ENCODE peak calls at places on chromosomes 7 and 10, in five cellular contexts. One of them, this sample, is unnamed.

GRCh38 chr10:29865700-29866355 is 193.6 kb downstream of the JCAD start:
- DNase-seq in tibial artery: no peak
- DNase-seq in heart right ventricle: no peak
- DNase-seq in omental fat pad: no peak
- DNase-seq in HFFc6: no peak
- DNase-seq in this sample: no peak

GRCh38 chr7:131188367-131189339 is 139.0 kb upstream of the MKLN1 start:
- DNase-seq in omental fat pad: no peak
- DNase-seq in HFFc6: peak
- DNase-seq in tibial artery: peak
- DNase-seq in heart right ventricle: no peak
- DNase-seq in this sample: no peak

GRCh38 chr7:8362723-8363369 is 70.6 kb upstream of the NXPH1 start:
- DNase-seq in tibial artery: no peak
- DNase-seq in heart right ventricle: no peak
- DNase-seq in HFFc6: no peak
- DNase-seq in omental fat pad: no peak
- DNase-seq in this sample: no peak

GRCh38 chr7:30159153-30159552 is 24.4 kb downstream of the MTURN start:
- DNase-seq in heart right ventricle: no peak
- DNase-seq in omental fat pad: no peak
- DNase-seq in tibial artery: no peak
- DNase-seq in HFFc6: no peak
- DNase-seq in this sample: no peak

GRCh38 chr10:15725603-15726002 is 5.9 kb upstream of the ITGA8 start:
- DNase-seq in heart right ventricle: no peak
- DNase-seq in tibial artery: peak
- DNase-seq in HFFc6: peak
- DNase-seq in omental fat pad: no peak
- DNase-seq in this sample: no peak

GRCh38 chr7:90111-91063 is 102.0 kb upstream of the FAM20C start:
- DNase-seq in HFFc6: peak
- DNase-seq in heart right ventricle: no peak
- DNase-seq in omental fat pad: no peak
- DNase-seq in tibial artery: no peak
- DNase-seq in this sample: no peak

GRCh38 chr7:5595545-5596045 is 172.0 kb upstream of the TNRC18 start:
- DNase-seq in heart right ventricle: no peak
- DNase-seq in omental fat pad: no peak
- DNase-seq in HFFc6: peak
- DNase-seq in tibial artery: peak
- DNase-seq in this sample: no peak

GRCh38 chr7:145774777-145775176 is 341.8 kb upstream of the CNTNAP2 start:
- DNase-seq in tibial artery: no peak
- DNase-seq in heart right ventricle: no peak
- DNase-seq in HFFc6: no peak
- DNase-seq in omental fat pad: no peak
- DNase-seq in this sample: no peak

GRCh38 chr10:60853107-60853506 is 74.8 kb downstream of the CDK1 start:
- DNase-seq in omental fat pad: no peak
- DNase-seq in tibial artery: no peak
- DNase-seq in HFFc6: no peak
- DNase-seq in heart right ventricle: no peak
- DNase-seq in this sample: no peak

GRCh38 chr10:61939575-61940301 is 38.2 kb downstream of the ARID5B start:
- DNase-seq in heart right ventricle: no peak
- DNase-seq in omental fat pad: no peak
- DNase-seq in tibial artery: no peak
- DNase-seq in HFFc6: peak
- DNase-seq in this sample: no peak

GRCh38 chr7:100801833-100802568 is 25.3 kb downstream of the EPHB4 start:
- DNase-seq in HFFc6: peak
- DNase-seq in tibial artery: no peak
- DNase-seq in omental fat pad: no peak
- DNase-seq in heart right ventricle: no peak
- DNase-seq in this sample: peak

GRCh38 chr10:112565434-112566053 is 118.5 kb downstream of the VTI1A start:
- DNase-seq in HFFc6: peak
- DNase-seq in tibial artery: peak
- DNase-seq in omental fat pad: no peak
- DNase-seq in heart right ventricle: no peak
- DNase-seq in this sample: peak

GRCh38 chr7:24716480-24717246 is 40.6 kb downstream of the GSDME start:
- DNase-seq in tibial artery: no peak
- DNase-seq in omental fat pad: no peak
- DNase-seq in HFFc6: no peak
- DNase-seq in heart right ventricle: no peak
- DNase-seq in this sample: no peak

GRCh38 chr7:84013616-84014240 is 180.9 kb downstream of the SEMA3A start:
- DNase-seq in omental fat pad: no peak
- DNase-seq in tibial artery: no peak
- DNase-seq in heart right ventricle: no peak
- DNase-seq in HFFc6: no peak
- DNase-seq in this sample: no peak

GRCh38 chr10:88186335-88186734 is 322.9 kb downstream of the PTEN start:
- DNase-seq in HFFc6: peak
- DNase-seq in omental fat pad: no peak
- DNase-seq in heart right ventricle: no peak
- DNase-seq in tibial artery: no peak
- DNase-seq in this sample: no peak

GRCh38 chr10:133258066-133258817 is 18.4 kb downstream of the ADAM8 start:
- DNase-seq in tibial artery: no peak
- DNase-seq in heart right ventricle: no peak
- DNase-seq in omental fat pad: no peak
- DNase-seq in HFFc6: no peak
- DNase-seq in this sample: no peak

GRCh38 chr7:83610649-83611304 is 38.2 kb downstream of the SEMA3E start:
- DNase-seq in heart right ventricle: no peak
- DNase-seq in HFFc6: no peak
- DNase-seq in omental fat pad: no peak
- DNase-seq in tibial artery: no peak
- DNase-seq in this sample: no peak

GRCh38 chr7:135879238-135879637 is 97.9 kb downstream of the MTPN start:
- DNase-seq in heart right ventricle: no peak
- DNase-seq in omental fat pad: no peak
- DNase-seq in HFFc6: peak
- DNase-seq in tibial artery: no peak
- DNase-seq in this sample: no peak

GRCh38 chr7:43906327-43907010 is at the start of gene URGCP:
- DNase-seq in HFFc6: no peak
- DNase-seq in heart right ventricle: peak
- DNase-seq in tibial artery: peak
- DNase-seq in omental fat pad: no peak
- DNase-seq in this sample: peak

GRCh38 chr10:117936136-117936535 is 110.6 kb downstream of the RAB11FIP2 start:
- DNase-seq in HFFc6: peak
- DNase-seq in heart right ventricle: no peak
- DNase-seq in tibial artery: no peak
- DNase-seq in omental fat pad: no peak
- DNase-seq in this sample: no peak

DNA sequence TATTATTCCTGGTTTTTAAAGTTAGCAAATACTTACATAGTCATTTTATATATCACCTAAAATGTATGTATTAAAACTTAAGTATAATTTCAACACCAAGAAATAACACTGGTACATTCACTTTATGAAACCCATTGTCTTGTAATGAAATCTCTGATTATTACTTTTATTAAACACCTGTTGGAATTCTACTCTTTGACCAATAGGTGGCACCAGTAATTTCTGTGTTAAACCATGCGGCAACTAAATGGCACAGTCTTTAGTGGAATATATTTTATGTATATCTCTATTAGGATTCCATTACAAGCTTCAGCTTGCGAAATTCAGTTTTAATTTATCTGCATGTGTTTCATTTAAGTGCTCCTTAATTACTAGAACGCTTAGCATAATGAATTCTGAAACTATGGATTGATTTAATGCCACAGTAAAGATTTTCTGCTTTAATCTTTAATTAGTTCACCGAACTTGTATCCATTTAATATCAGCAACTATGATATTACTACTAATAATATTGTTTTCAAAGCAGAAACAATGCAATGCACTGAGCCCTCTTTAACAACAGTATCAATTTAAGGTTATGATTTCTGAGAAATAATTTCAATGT is 181.3 kb downstream of the MAGI2 start:
- DNase-seq in omental fat pad: no peak
- DNase-seq in tibial artery: no peak
- DNase-seq in heart right ventricle: no peak
- DNase-seq in HFFc6: peak
- DNase-seq in this sample: no peak
- TF ChIP-seq CTCF in omental fat pad: no peak
- TF ChIP-seq CTCF in tibial artery: peak
- TF ChIP-seq CTCF in heart right ventricle: peak
- TF ChIP-seq CTCF in HFFc6: peak
- TF ChIP-seq CTCF in this sample: peak

DNA sequence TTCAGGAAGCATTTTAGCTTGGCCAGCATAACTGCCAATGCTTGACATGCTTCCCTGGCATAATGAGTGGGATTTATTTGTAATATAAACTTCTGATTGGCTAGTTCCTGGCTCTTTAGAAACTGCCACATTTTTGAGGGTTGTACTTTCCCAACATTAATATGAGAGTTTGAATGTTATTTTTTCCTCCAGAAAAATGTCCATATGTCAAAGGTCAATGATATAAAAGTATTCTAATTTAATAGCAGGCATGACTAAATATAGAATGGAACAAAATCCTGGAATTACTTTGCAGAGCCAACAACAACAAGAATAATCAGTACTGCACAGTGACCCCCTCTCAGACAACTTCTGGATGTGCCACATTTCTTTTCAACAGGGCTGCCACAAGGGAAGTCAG is 352.6 kb downstream of the PRPF18 start:
- DNase-seq in HFFc6: peak
- DNase-seq in heart right ventricle: no peak
- DNase-seq in tibial artery: no peak
- DNase-seq in omental fat pad: no peak
- DNase-seq in this sample: no peak
- TF ChIP-seq CTCF in HFFc6: no peak
- TF ChIP-seq CTCF in heart right ventricle: no peak
- TF ChIP-seq CTCF in tibial artery: no peak
- TF ChIP-seq CTCF in omental fat pad: no peak
- TF ChIP-seq CTCF in this sample: no peak

DNA sequence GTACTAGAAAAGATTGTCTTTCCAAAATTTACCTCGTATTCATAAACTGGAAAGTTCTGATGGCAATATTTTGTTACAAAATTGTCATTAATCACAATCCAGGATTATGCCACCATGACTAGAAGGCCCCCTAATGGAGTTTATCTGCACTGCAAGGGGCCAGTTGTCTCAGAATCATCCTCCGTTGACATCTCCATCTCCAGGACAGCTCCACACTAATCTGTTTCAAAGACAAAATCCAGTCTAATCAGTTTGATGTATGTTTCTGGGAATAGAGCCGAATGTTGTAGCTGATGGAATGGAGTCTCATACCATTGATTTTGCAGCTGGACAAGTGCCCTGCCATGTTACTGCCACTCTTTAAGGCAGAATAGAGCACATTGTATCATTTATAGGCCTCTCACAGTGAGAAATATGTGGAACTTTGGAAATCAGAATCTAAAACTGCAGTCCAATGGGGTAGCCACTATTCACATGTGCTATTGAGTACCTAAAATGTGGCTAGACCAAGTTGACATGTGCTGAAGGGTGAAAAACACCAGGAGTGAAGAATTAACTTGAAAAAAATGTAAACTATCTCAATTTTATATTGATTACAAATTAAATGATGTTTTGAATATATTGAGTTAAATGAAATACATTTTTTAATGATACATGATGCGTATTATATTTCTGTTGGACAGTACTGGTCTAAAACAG is 38.3 kb upstream of the TOMM7 start:
- DNase-seq in HFFc6: no peak
- DNase-seq in tibial artery: no peak
- DNase-seq in heart right ventricle: no peak
- DNase-seq in omental fat pad: no peak
- DNase-seq in this sample: no peak
- TF ChIP-seq CTCF in HFFc6: peak
- TF ChIP-seq CTCF in tibial artery: no peak
- TF ChIP-seq CTCF in heart right ventricle: peak
- TF ChIP-seq CTCF in omental fat pad: no peak
- TF ChIP-seq CTCF in this sample: peak

GRCh38 chr10:109838592-109839244 is 84.6 kb downstream of the XPNPEP1 start:
- DNase-seq in HFFc6: no peak
- DNase-seq in heart right ventricle: no peak
- DNase-seq in tibial artery: no peak
- DNase-seq in omental fat pad: no peak
- DNase-seq in this sample: no peak
- TF ChIP-seq CTCF in HFFc6: peak
- TF ChIP-seq CTCF in heart right ventricle: no peak
- TF ChIP-seq CTCF in tibial artery: no peak
- TF ChIP-seq CTCF in omental fat pad: no peak
- TF ChIP-seq CTCF in this sample: no peak

GRCh38 chr10:43198682-43199005 is 60.4 kb downstream of the CSGALNACT2 start:
- DNase-seq in tibial artery: peak
- DNase-seq in omental fat pad: peak
- DNase-seq in heart right ventricle: no peak
- DNase-seq in HFFc6: no peak
- DNase-seq in this sample: no peak

GRCh38 chr10:43199088-43199683 is 60.9 kb downstream of the CSGALNACT2 start:
- DNase-seq in heart right ventricle: no peak
- DNase-seq in HFFc6: no peak
- DNase-seq in tibial artery: no peak
- DNase-seq in omental fat pad: peak
- DNase-seq in this sample: no peak

GRCh38 chr10:43196981-43197833 is 59.0 kb downstream of the CSGALNACT2 start:
- DNase-seq in omental fat pad: peak
- DNase-seq in heart right ventricle: no peak
- DNase-seq in tibial artery: peak
- DNase-seq in HFFc6: no peak
- DNase-seq in this sample: no peak

GRCh38 chr10:43196131-43196980 is 58.1 kb downstream of the CSGALNACT2 start:
- DNase-seq in heart right ventricle: no peak
- DNase-seq in tibial artery: no peak
- DNase-seq in omental fat pad: peak
- DNase-seq in HFFc6: no peak
- DNase-seq in this sample: no peak

DNA sequence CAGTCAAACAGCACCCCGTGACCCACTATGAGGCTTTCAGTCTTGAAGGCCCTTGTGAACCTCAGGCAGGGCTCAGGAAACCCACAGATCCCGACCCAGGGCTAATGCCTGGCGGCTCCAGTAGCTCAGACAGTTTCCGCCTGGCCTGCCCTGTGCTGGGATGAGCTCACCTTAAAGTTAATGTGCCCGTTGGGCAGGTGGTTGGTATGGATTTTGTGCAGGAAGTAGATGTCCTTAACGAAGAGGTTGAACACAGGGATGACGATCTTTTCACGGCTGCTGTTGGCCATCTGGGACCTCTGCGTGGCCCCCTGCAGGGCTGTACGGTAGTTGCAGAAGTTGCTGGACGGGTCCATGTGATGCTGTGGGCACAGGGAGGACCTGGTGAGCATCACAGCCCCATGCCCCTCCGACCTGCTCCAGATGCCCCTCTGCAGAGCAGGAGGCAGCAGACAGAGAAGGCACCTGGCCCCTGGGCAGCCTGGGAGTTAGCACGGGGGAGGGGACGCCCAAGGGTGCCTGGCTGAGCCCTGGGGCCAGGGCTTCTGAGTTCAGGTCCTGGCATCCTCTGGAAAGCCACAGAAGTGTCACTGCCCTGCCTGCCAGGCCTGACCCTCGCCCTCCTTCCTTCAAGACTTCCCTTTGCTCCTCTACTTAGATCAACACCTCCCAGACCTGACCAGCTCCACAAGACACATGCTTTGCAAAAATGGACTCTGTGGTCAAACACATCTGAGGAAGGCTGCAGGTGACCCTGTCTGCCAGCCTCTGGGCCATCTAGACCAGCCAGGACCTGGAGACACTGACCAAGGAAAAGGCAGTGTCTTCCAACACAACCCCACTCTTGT is 59.8 kb downstream of the CSGALNACT2 start:
- DNase-seq in HFFc6: no peak
- DNase-seq in omental fat pad: peak
- DNase-seq in heart right ventricle: no peak
- DNase-seq in tibial artery: peak
- DNase-seq in this sample: no peak
- TF ChIP-seq CTCF in HFFc6: peak
- TF ChIP-seq CTCF in omental fat pad: no peak
- TF ChIP-seq CTCF in heart right ventricle: no peak
- TF ChIP-seq CTCF in tibial artery: no peak
- TF ChIP-seq CTCF in this sample: peak